ENCODE peak calls at places on chromosomes 4 and X, in four cellular contexts. G is CD8-positive, alpha-beta T cell; V is neural progenitor cell; D is natural killer cell. U is an unnamed sample.

GRCh38 chr4:125198916-125199315 is 115.8 kb upstream of the FAT4 start:
- DNase-seq in G (no peak), V (no peak), D (no peak), U (no peak)

GRCh38 chr4:41750624-41751324 is 2.2 kb upstream of the PHOX2B start:
- DNase-seq in G (no peak), V (peak), D (no peak), U (no peak)

GRCh38 chr4:118124977-118125376 is 90.7 kb downstream of the NDST3 start:
- DNase-seq in G (no peak), D (no peak), V (no peak), U (no peak)

GRCh38 chr4:69727924-69728323 is 32.5 kb downstream of the SULT1B1 start:
- DNase-seq in V (no peak), G (no peak), D (no peak), U (no peak)

GRCh38 chr4:73822389-73822788 is 14.1 kb upstream of the CXCL6 start:
- DNase-seq in G (no peak), D (no peak), V (no peak), U (no peak)

GRCh38 chr4:41438564-41438963 is 99.4 kb upstream of the LIMCH1 start:
- DNase-seq in G (no peak), D (no peak), V (no peak), U (no peak)

GRCh38 chr4:18556402-18556801 is 534.8 kb upstream of the LCORL start:
- DNase-seq in V (peak), D (no peak), G (no peak), U (no peak)

GRCh38 chrX:78658851-78659744 is at the start of gene RTL3:
- DNase-seq in D (no peak), G (no peak), V (no peak), U (no peak)

GRCh38 chr4:110876866-110877265 is 254.0 kb upstream of the PITX2 start:
- DNase-seq in G (no peak), D (no peak), V (no peak), U (no peak)

GRCh38 chr4:76830612-76831474 is 67.1 kb downstream of the SOWAHB start:
- DNase-seq in V (peak), D (no peak), G (no peak), U (no peak)

GRCh38 chr4:15368906-15369305 is 58.9 kb upstream of the C1QTNF7 start:
- DNase-seq in V (no peak), D (no peak), G (no peak), U (no peak)

GRCh38 chrX:143781103-143781502 is 60.6 kb upstream of the SPANXN2 start:
- DNase-seq in V (no peak), D (no peak), G (no peak), U (no peak)

GRCh38 chr4:119139316-119139715 is 3.7 kb downstream of the MYOZ2 start:
- DNase-seq in D (no peak), V (no peak), G (no peak), U (no peak)

GRCh38 chr4:121654738-121655137 is 42.0 kb downstream of the ANXA5 start:
- DNase-seq in D (no peak), V (no peak), G (no peak), U (no peak)

GRCh38 chr4:98833384-98833783 is 95.5 kb downstream of the EIF4E start:
- DNase-seq in G (no peak), V (no peak), D (no peak), U (no peak)

GRCh38 chr4:36081185-36081584 is 163.1 kb downstream of the ARAP2 start:
- DNase-seq in D (no peak), G (no peak), V (no peak), U (no peak)

GRCh38 chrX:100911731-100912130 is 17.0 kb downstream of the XKRX start:
- DNase-seq in G (no peak), V (no peak), D (no peak), U (no peak)

GRCh38 chr4:82748781-82749504 is 49.7 kb downstream of the SCD5 start:
- DNase-seq in D (no peak), V (no peak), G (no peak), U (no peak)

GRCh38 chr4:152072001-152072485 is 311.2 kb upstream of the GATB start:
- DNase-seq in D (no peak), V (no peak), G (no peak), U (no peak)

GRCh38 chr4:8380511-8381415 is 59.8 kb downstream of the ACOX3 start:
- DNase-seq in V (no peak), G (no peak), D (no peak), U (no peak)

GRCh38 chrX:118570209-118570608 is 74.6 kb downstream of the DOCK11 start:
- DNase-seq in D (no peak), G (no peak), V (no peak), U (no peak)

GRCh38 chrX:38220024-38220935 is at the start of gene SRPX:
- DNase-seq in V (peak), G (no peak), D (no peak), U (no peak)

GRCh38 chr4:182593413-182593812 is 323.8 kb downstream of the DCTD start:
- DNase-seq in G (no peak), V (no peak), D (no peak), U (no peak)

GRCh38 chr4:107317596-107317995 is 281.5 kb upstream of the DKK2 start:
- DNase-seq in G (no peak), D (no peak), V (no peak), U (no peak)

GRCh38 chrX:35919536-35920309 is at the start of gene CFAP47:
- DNase-seq in G (no peak), D (no peak), V (peak), U (no peak)

GRCh38 chrX:54494970-54495813 is 842 bp downstream of the FGD1 start:
- DNase-seq in V (peak), G (no peak), D (no peak), U (no peak)

GRCh38 chr4:38683265-38683664 is 19.3 kb downstream of the KLF3 start:
- DNase-seq in G (no peak), D (no peak), V (no peak), U (no peak)

GRCh38 chr4:11548529-11549176 is 120.0 kb upstream of the HS3ST1 start:
- DNase-seq in V (no peak), G (no peak), D (no peak), U (no peak)

GRCh38 chr4:139234258-139234657 is 45.8 kb downstream of the MGARP start:
- DNase-seq in D (no peak), V (no peak), G (no peak), U (no peak)

GRCh38 chrX:31266172-31267076 is 194.6 kb upstream of the FTHL17 start:
- DNase-seq in G (peak), D (no peak), V (peak), U (peak)

GRCh38 chrX:19630776-19631707 is 115.7 kb upstream of the MAP3K15 start:
- DNase-seq in V (no peak), G (no peak), D (no peak), U (no peak)

GRCh38 chr4:8613421-8614364 is 21.1 kb downstream of the CPZ start:
- DNase-seq in D (no peak), G (no peak), V (no peak), U (no peak)

GRCh38 chr4:107349266-107349665 is 313.2 kb upstream of the DKK2 start:
- DNase-seq in V (no peak), D (no peak), G (no peak), U (no peak)

GRCh38 chrX:107826286-107827136 is 845 bp downstream of the MID2 start:
- DNase-seq in V (peak), G (peak), D (peak), U (peak)

GRCh38 chr4:171101845-171102244 is 711.4 kb upstream of the GALNTL6 start:
- DNase-seq in V (no peak), D (no peak), G (no peak), U (no peak)

GRCh38 chr4:107094332-107094731 is 58.2 kb upstream of the DKK2 start:
- DNase-seq in D (no peak), G (no peak), V (no peak), U (no peak)

GRCh38 chrX:104334971-104335370 is 80.2 kb upstream of the ESX1 start:
- DNase-seq in V (no peak), D (no peak), G (no peak), U (no peak)

GRCh38 chr4:85829276-85830051 is 354.5 kb downstream of the ARHGAP24 start:
- DNase-seq in V (no peak), D (no peak), G (no peak), U (no peak)

GRCh38 chrX:10447577-10448214 is 172.7 kb downstream of the MID1 start:
- DNase-seq in V (no peak), D (no peak), G (no peak), U (no peak)

GRCh38 chrX:10441464-10441863 is 178.9 kb downstream of the MID1 start:
- DNase-seq in V (no peak), D (no peak), G (no peak), U (no peak)

GRCh38 chrX:10444204-10444603 is 176.2 kb downstream of the MID1 start:
- DNase-seq in G (no peak), D (no peak), V (no peak), U (no peak)
- TF ChIP-seq CTCF in G (no peak), D (no peak), V (peak), U (no peak)

GRCh38 chr4:3417448-3417847 is 24.3 kb upstream of the HGFAC start:
- DNase-seq in G (no peak), V (no peak), D (no peak), U (no peak)

GRCh38 chr4:3419836-3420605 is 21.7 kb upstream of the HGFAC start:
- DNase-seq in G (no peak), V (no peak), D (no peak), U (no peak)

GRCh38 chr4:3416821-3417221 is 24.9 kb upstream of the HGFAC start:
- DNase-seq in V (no peak), G (no peak), D (no peak), U (no peak)

GRCh38 chr4:3416270-3416669 is 25.5 kb upstream of the HGFAC start:
- DNase-seq in V (no peak), G (no peak), D (no peak), U (no peak)

DNA sequence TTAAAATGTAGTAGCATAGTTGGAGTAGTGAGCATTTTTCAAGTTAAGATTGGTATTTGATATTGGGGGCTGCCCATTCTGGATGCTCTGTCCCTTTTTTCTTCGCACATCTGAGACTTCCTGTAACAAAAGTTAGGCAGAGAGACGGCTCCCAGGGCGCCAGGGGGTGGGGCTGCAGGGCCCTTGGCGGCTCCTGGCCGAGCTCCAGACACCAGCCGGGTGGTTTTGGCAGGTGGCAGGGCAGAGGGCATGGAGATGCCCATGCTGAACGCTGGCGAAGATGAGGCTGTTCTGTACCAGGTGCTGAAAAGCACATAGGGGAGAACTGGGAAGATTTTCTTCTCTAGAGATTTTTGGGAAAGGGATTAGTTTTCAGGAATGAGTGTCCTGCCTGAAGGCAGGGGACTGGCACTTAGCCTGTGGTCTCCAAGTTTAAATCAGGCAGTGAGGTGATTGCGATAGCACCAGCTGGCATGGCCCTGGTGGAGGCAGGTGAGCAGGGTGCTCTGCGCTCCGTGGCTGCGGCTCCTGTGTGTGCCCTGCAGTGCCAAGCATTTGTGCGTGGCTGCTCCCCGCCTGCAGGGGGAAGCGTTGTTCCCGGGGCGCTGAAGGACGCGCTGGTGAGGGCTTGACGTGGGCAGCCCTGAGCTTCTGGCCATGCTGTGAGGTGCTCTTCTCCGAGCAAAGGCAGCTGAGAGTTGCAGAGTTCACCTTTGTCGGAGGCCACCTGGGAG is 23.6 kb upstream of the HGFAC start:
- DNase-seq in G (no peak), V (no peak), D (no peak), U (no peak)
- TF ChIP-seq CTCF in G (no peak), V (peak), D (no peak), U (no peak)

DNA sequence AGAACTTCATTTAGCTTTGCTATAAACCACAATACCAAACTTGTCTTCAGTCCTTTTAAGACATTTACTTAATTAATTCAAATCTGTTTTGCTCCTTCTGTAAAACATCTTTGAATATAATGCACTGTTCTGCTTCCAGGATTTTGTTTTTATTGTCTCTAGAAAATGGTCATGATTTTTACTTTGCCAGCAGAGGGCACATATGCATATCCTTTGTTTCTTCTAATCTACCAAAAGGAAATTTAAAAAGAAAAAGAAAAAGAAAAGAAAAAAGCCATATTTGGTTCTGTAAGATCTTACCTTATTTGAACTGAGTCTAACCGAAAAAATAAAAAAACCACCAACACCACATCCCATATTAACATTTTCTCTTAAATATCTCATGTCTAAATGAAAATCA is 101.9 kb upstream of the CCSER1 start:
- DNase-seq in D (no peak), G (no peak), V (no peak), U (no peak)
- TF ChIP-seq CTCF in D (no peak), G (no peak), V (peak), U (no peak)

GRCh38 chr4:25955705-25956104 is 41.7 kb downstream of the SMIM20 start:
- DNase-seq in V (no peak), G (no peak), D (no peak), U (no peak)
- TF ChIP-seq CTCF in V (no peak), G (no peak), D (no peak), U (no peak)

U was measured in activated B cell treated with CpG ODN at 0.5 μM for 24 hours.